ENCODE peak calls at places on chromosome 13, in six cellular contexts. R is NT2/D1, T is fibroblast of gingiva, D is fibroblast of pulmonary artery, Q is EH, L is substantia nigra. V is an unnamed sample.

GRCh38 chr13:41700790-41701310 is 243.5 kb downstream of the RGCC start:
- DNase-seq in L (no peak), D (peak), R (no peak), T (peak), Q (peak), V (no peak)

GRCh38 chr13:100399455-100399854 is 189.1 kb downstream of the GGACT start:
- DNase-seq in Q (no peak), D (no peak), R (no peak), T (no peak), L (no peak), V (no peak)

GRCh38 chr13:65971541-65971940 is 1258.6 kb downstream of the PCDH9 start:
- DNase-seq in L (no peak), R (peak), D (no peak), T (no peak), Q (no peak), V (no peak)

GRCh38 chr13:25752957-25753540 is 298.8 kb downstream of the SHISA2 start:
- DNase-seq in Q (peak), L (no peak), R (no peak), D (peak), T (peak), V (peak)

GRCh38 chr13:101473458-101473857 is 21.0 kb downstream of the ITGBL1 start:
- DNase-seq in R (no peak), D (peak), L (peak), Q (peak), T (peak), V (no peak)

GRCh38 chr13:113879506-113880360 is 15.9 kb upstream of the GAS6 start:
- DNase-seq in Q (no peak), T (no peak), L (no peak), D (no peak), R (no peak), V (no peak)

GRCh38 chr13:96294930-96295657 is 205.2 kb downstream of the HS6ST3 start:
- DNase-seq in T (no peak), Q (no peak), D (no peak), R (peak), L (no peak), V (no peak)

GRCh38 chr13:41833201-41833600 is 127.7 kb downstream of the VWA8 start:
- DNase-seq in Q (no peak), T (no peak), L (no peak), R (no peak), D (no peak), V (no peak)

GRCh38 chr13:110006304-110006703 is 219.9 kb upstream of the IRS2 start:
- DNase-seq in D (peak), R (no peak), T (no peak), L (no peak), Q (peak), V (no peak)

GRCh38 chr13:47672982-47673670 is 327.9 kb downstream of the SUCLA2 start:
- DNase-seq in Q (peak), R (no peak), D (peak), L (no peak), T (peak), V (peak)

V was measured in non-pigmented ciliary epithelial cell.